ENCODE peak calls at places on chromosomes 1 and 21, in seven cellular contexts. F is NCI-H2081 treated with DMSO at 0.1 percent for 48 hours, J is T-helper 9 cell, Z is AG10803, U is HEK293T, A is NCI-H2171, H is NCI-H1105. E is an unnamed sample.

GRCh38 chr1:14543191-14543849 is 55.2 kb upstream of the KAZN start:
- DNase-seq in Z (peak), F (no peak), J (no peak), A (no peak), H (no peak), U (no peak), E (no peak)

GRCh38 chr1:58000821-58001220 is 545.7 kb downstream of the OMA1 start:
- DNase-seq in Z (no peak), F (no peak), J (no peak), H (no peak), A (no peak), U (no peak), E (no peak)

GRCh38 chr1:189431437-189431836 is 1046.2 kb downstream of the BRINP3 start:
- DNase-seq in U (no peak), J (no peak), A (no peak), H (no peak), Z (no peak), F (no peak), E (no peak)

GRCh38 chr1:75643460-75643859 is 32.5 kb upstream of the SLC44A5 start:
- DNase-seq in A (peak), J (no peak), Z (no peak), F (no peak), H (no peak), U (no peak), E (no peak)

GRCh38 chr1:185157599-185158469 is 867 bp downstream of the SWT1 start:
- DNase-seq in U (peak), H (no peak), J (no peak), F (no peak), A (no peak), Z (no peak), E (no peak)

GRCh38 chr1:44805311-44806024 is 1.7 kb downstream of the DYNLT4 start:
- DNase-seq in F (no peak), H (no peak), J (no peak), U (no peak), Z (no peak), A (no peak), E (no peak)

GRCh38 chr21:34351786-34352241 is 12.0 kb upstream of the KCNE2 start:
- DNase-seq in J (no peak), F (peak), U (peak), H (no peak), Z (peak), A (peak), E (peak)

GRCh38 chr1:100353073-100353801 is 931 bp downstream of the CDC14A start:
- DNase-seq in U (peak), F (no peak), H (peak), Z (peak), J (no peak), A (no peak), E (peak)

GRCh38 chr1:23283660-23284602 is 60.2 kb downstream of the HNRNPR start:
- DNase-seq in H (no peak), U (no peak), Z (peak), J (no peak), A (no peak), F (no peak), E (no peak)

GRCh38 chr1:25944986-25945385 is 38.8 kb upstream of the STMN1 start:
- DNase-seq in F (no peak), J (no peak), Z (peak), U (no peak), H (no peak), A (no peak), E (peak)

GRCh38 chr1:20216574-20216973 is 30.3 kb upstream of the PLA2G2C start:
- DNase-seq in Z (peak), F (no peak), U (peak), A (peak), J (no peak), H (peak), E (peak)

E was measured in HepG2.